ENCODE peak calls at places on chromosome 5, in six cellular contexts. O is ovary, P is stomach, U is transverse colon, Z is K562, H is A549. X is an unnamed sample.

GRCh38 chr5:83401775-83402174 is 69.8 kb upstream of the VCAN start:
- DNase-seq in P (no peak), Z (no peak), U (no peak), O (no peak), H (no peak), X (no peak)

GRCh38 chr5:141845371-141845821 is 32.8 kb downstream of the PCDH1 start:
- DNase-seq in O (no peak), Z (peak), P (no peak), H (no peak), U (no peak), X (no peak)

GRCh38 chr5:2752059-2752874 is 790 bp upstream of the IRX2 start:
- DNase-seq in P (peak), H (no peak), Z (no peak), O (no peak), U (no peak), X (peak)

GRCh38 chr5:21049900-21050299 is 1061.9 kb upstream of the CDH18 start:
- DNase-seq in H (no peak), Z (no peak), P (no peak), U (no peak), O (no peak), X (no peak)

GRCh38 chr5:61953913-61954312 is 352.1 kb upstream of the KIF2A start:
- DNase-seq in H (no peak), O (no peak), Z (no peak), P (no peak), U (no peak), X (no peak)

GRCh38 chr5:151872701-151873100 is 52.0 kb downstream of the GLRA1 start:
- DNase-seq in P (no peak), H (no peak), Z (no peak), O (no peak), U (no peak), X (no peak)

GRCh38 chr5:54601393-54601792 is 83.8 kb downstream of the SNX18 start:
- DNase-seq in Z (no peak), H (no peak), O (no peak), U (no peak), P (no peak), X (no peak)

GRCh38 chr5:7904170-7904569 is 35.2 kb downstream of the MTRR start:
- DNase-seq in O (no peak), Z (no peak), P (no peak), H (peak), U (no peak), X (no peak)

GRCh38 chr5:83657807-83658206 is 62.8 kb downstream of the HAPLN1 start:
- DNase-seq in H (no peak), Z (no peak), U (no peak), P (no peak), O (no peak), X (no peak)

GRCh38 chr5:18792145-18792544 is 1157.9 kb downstream of the TAF11L14 start:
- DNase-seq in P (peak), Z (no peak), O (no peak), U (peak), H (no peak), X (no peak)

GRCh38 chr5:14928661-14929060 is 57.1 kb upstream of the ANKH start:
- DNase-seq in U (no peak), H (no peak), O (no peak), Z (no peak), P (no peak), X (no peak)

DNA sequence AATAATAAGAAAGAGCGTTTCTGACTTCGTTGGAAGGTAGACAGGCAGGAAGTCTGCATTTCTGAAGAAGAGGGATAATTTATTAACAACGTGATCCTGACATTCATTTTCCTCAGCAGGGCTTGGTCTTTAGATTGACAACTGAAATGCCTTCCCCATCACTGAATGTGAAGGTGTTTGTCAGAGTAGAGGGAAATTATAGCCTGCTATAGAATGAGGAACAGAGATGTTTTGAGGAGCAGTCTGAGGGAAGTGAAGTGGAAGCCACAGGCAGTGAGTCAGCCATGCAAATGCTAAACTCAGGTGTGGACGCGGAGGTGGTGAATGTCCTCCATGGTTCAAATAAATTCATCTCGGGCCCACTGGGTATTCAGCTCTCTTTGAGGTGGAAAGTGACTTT is 30.5 kb downstream of the C7 start:
- DNase-seq in H (no peak), O (no peak), P (no peak), Z (no peak), U (no peak), X (no peak)
- TF ChIP-seq EP300 in H (no peak), O (no peak), P (no peak), Z (no peak), U (no peak), X (no peak)

DNA sequence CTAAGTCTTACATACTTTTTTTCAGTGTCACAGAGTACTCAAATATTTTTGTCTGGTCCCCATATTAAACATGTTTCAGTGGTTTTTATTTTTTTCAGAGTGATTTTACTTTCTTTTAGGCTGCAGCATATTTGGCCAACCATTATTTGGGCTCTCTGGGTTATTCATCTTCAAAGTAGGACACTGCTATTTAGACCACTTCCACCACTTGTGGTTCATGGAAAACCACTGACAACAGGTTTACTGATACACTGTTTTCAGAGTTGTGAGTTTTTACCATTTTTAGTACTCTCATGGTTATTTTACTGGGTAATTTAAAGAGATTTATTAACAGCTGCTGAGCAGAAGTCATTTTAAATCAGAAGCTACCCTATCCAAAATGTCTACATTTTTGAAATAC is 437.6 kb downstream of the KIAA0825 start:
- DNase-seq in P (no peak), U (no peak), H (no peak), O (no peak), Z (no peak), X (no peak)
- TF ChIP-seq POLR2A in P (no peak), U (no peak), H (no peak), O (no peak), Z (no peak), X (no peak)

GRCh38 chr5:171162602-171163001 is 146.4 kb upstream of the TLX3 start:
- DNase-seq in P (no peak), H (peak), U (no peak), O (no peak), Z (peak), X (no peak)
- TF ChIP-seq EP300 in P (no peak), H (no peak), U (no peak), O (no peak), Z (no peak), X (no peak)

DNA sequence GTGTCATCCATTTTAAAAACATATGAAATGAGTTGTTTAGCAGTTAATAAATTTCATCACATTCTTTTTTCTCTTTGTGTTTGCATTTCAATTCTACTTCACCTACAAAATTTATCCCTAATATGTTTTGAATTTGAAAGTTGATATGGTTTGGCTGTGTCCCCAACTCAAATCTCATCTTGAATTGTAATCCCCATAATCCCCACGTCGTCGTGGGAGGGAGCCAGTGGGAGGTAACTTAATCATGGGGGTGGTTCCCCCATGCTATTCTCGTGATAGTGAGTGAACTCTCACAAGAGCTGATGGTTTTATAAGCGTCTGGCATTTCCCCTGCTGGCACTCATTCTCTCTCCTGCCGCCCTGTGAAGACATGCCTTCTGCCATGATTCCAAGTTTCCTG is 200.1 kb downstream of the EPB41L4A start:
- DNase-seq in U (no peak), O (no peak), H (no peak), P (no peak), Z (no peak), X (no peak)
- TF ChIP-seq POLR2A in U (no peak), O (no peak), H (no peak), P (no peak), Z (no peak), X (no peak)

DNA sequence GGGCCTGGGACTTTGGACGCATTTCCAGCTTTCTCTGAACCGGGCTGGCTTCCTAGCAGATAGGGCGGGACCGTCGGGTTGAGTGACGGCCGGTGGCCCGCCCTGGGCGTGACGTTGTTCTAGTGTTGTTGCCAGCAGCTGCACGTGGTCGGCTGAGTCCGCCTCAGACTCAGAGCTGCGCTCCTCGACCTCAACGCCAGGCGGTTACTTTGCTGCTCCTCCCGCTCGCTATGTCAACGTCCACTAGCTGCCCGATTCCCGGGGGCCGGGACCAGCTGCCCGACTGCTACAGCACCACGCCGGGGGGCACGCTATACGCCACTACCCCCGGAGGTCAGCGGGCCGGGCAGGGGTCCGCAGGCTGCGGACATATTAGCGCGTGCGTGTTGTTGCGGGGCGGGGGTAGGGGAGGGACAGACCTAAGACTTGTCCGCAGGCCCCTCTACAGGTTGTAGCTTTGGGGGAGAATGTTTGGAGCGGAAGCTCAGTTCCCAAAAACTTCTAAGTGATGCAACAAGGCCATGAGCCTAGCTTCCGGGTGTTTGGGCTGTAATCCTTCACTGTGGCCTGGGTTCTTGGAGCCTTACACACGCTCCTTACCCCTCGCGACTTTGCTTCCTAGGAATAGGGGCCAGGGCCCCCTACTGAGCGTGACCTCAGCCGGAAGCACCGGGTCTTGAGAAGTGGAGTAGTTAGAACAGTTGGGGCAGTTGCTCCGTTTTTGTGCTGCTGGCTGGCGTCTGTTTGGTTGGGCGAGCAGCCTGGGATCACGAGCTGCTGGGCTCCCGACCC is at the start of gene EIF4EBP3:
- DNase-seq in Z (peak), P (peak), H (peak), O (peak), U (peak), X (peak)
- TF ChIP-seq EP300 in Z (no peak), P (no peak), H (no peak), O (peak), U (peak), X (no peak)

DNA sequence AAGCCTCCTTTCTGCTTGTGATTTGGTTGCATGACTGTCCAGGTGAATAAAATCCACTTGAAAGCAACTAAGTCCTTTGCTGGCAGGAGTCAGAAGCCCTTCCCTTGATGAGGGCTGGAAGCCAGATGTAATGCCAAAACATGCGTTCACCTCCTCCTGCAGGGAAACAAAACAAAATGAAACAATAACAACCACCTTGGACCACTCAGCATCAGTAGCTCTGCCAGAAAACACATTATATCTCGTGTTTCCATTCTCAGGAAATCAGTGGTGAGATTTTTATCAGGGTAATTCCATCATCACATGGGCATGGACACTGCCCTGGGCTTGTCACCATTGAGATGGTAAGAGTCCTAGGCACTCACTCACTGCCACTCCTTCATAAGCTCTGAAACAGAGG is 350.3 kb upstream of the ACTBL2 start:
- DNase-seq in P (no peak), U (no peak), O (no peak), H (no peak), Z (no peak), X (no peak)
- TF ChIP-seq POLR2A in P (no peak), U (no peak), O (no peak), H (no peak), Z (no peak), X (no peak)

DNA sequence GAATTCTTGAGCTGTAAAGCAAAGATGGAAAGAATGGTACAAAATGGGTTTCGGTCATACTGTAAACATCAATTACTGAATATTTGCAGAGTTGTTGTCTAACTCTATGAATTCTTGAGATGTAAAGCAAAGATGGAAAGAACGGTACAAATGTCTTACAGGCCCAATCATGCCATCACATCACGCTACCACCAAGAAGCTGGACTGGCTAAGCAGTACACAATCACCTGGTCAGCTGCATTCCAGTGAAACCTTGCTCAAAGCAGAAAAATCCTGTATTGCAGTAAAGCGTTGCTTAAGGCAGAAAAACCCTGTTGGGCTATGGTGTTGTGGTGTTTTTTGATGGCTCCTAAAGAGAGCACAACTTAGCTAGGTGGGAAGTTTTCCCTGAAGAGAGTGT is 112.6 kb upstream of the RASA1 start:
- DNase-seq in O (no peak), H (no peak), P (no peak), Z (no peak), U (no peak), X (no peak)
- TF ChIP-seq EP300 in O (no peak), H (no peak), P (no peak), Z (no peak), U (no peak), X (no peak)

GRCh38 chr5:98775246-98775961 is 1.9 kb downstream of the RGMB start:
- DNase-seq in H (no peak), Z (no peak), U (no peak), P (no peak), O (no peak), X (no peak)

GRCh38 chr5:98772415-98773213 is 849 bp upstream of the RGMB start:
- DNase-seq in Z (no peak), P (peak), H (peak), U (peak), O (peak), X (peak)

GRCh38 chr5:98773214-98773463 is 324 bp upstream of the RGMB start:
- DNase-seq in U (no peak), P (no peak), Z (no peak), O (no peak), H (no peak), X (no peak)

GRCh38 chr5:98774192-98775046 is 956 bp downstream of the RGMB start:
- DNase-seq in U (peak), P (peak), Z (no peak), H (peak), O (peak), X (no peak)

GRCh38 chr5:98773464-98774191 is at the start of gene RGMB:
- DNase-seq in O (peak), Z (peak), H (peak), U (peak), P (peak), X (peak)
- TF ChIP-seq POLR2A in O (peak), Z (no peak), H (peak), U (peak), P (no peak), X (peak)

X was measured in suprapubic skin.